ENCODE peak calls at places on chromosome 22, in seven cellular contexts. B is cardiac fibroblast, Z is fibroblast of lung, O is H7, J is adipocyte, R is cardiac muscle cell, Y is tibial nerve. L is an unnamed sample.

GRCh38 chr22:22684605-22685561 is 40.5 kb downstream of the GGTLC2 start:
- DNase-seq in B (peak), J (peak), R (peak), Y (no peak), O (peak), Z (peak), L (peak)

GRCh38 chr22:36741204-36741793 is 34.6 kb downstream of the IFT27 start:
- DNase-seq in Z (peak), B (no peak), O (peak), Y (no peak), R (peak), J (no peak), L (no peak)

GRCh38 chr22:36027960-36028645 is 521 bp downstream of the RBFOX2 start:
- DNase-seq in Y (peak), O (peak), B (no peak), R (no peak), J (no peak), Z (no peak), L (no peak)

GRCh38 chr22:36768616-36769015 is 7.3 kb downstream of the IFT27 start:
- DNase-seq in Z (no peak), R (no peak), Y (no peak), O (peak), B (no peak), J (no peak), L (no peak)

GRCh38 chr22:29302681-29303465 is 3.6 kb upstream of the GAS2L1 start:
- DNase-seq in Z (no peak), R (peak), J (no peak), Y (no peak), O (peak), B (no peak), L (no peak)

GRCh38 chr22:24498826-24499225 is 3.7 kb downstream of the UPB1 start:
- DNase-seq in Z (no peak), B (no peak), J (no peak), R (no peak), O (no peak), Y (no peak), L (no peak)

GRCh38 chr22:43919106-43919965 is 4.3 kb upstream of the PNPLA3 start:
- DNase-seq in Y (no peak), Z (peak), R (peak), O (no peak), J (peak), B (no peak), L (no peak)

GRCh38 chr22:48837341-48837935 is 990.2 kb downstream of the BRD1 start:
- DNase-seq in Z (no peak), J (no peak), Y (no peak), R (no peak), B (no peak), O (no peak), L (no peak)

GRCh38 chr22:45072322-45072903 is 62.6 kb upstream of the PHF21B start:
- DNase-seq in B (peak), Y (no peak), J (peak), R (peak), Z (peak), O (peak), L (no peak)

GRCh38 chr22:36155702-36156101 is 4.9 kb downstream of the APOL3 start:
- DNase-seq in R (peak), B (peak), O (no peak), J (peak), Z (peak), Y (peak), L (no peak)

GRCh38 chr22:50485221-50486131 is 1.2 kb upstream of the MIOX start:
- DNase-seq in O (no peak), Z (no peak), R (no peak), J (no peak), Y (no peak), B (no peak), L (no peak)

DNA sequence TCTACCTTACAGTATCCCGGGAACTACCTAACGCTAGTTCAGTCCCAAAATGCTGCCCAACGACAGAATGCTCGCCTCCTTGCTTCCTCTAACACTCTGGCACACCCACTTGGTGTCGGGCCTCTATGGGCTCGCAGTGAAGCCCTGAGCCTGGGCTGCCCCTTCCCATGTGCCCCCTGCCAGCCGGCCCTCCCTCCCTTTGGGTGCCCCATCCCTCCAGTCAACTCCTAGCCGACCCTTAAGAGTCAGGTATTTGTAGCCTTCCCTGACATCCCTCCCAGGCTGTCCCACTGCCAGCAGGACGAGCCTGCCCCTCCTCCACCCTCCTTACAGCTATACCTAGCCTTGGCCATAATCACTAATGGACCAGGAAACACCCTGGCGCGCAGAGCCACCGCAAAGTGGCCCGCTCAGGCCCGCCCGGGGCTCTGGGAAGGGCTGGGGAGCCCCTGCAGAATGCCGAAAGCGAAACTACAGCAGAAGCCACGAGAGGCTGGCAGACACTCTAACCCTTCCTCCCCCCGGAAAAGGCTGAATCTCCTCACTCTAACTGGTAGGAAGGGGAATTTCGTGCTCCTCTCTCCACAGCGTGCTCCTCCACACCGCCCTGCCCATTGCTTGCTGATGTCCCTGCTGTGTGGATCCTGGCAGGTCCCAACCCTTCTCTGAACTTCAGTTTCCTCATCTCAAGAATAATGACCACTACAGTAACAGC is 8.2 kb downstream of the CBX7 start:
- DNase-seq in B (peak), J (peak), Z (peak), O (peak), R (peak), Y (no peak), L (no peak)
- H3K4me3 ChIP-seq in B (peak), J (peak), Z (peak), O (peak), R (peak), Y (peak), L (peak)

GRCh38 chr22:17943533-17944204 is 80.7 kb downstream of the MICAL3 start:
- DNase-seq in R (no peak), B (no peak), O (no peak), Y (no peak), Z (no peak), J (no peak), L (no peak)
- H3K4me3 ChIP-seq in R (no peak), B (no peak), O (no peak), Y (no peak), Z (no peak), J (no peak), L (no peak)

DNA sequence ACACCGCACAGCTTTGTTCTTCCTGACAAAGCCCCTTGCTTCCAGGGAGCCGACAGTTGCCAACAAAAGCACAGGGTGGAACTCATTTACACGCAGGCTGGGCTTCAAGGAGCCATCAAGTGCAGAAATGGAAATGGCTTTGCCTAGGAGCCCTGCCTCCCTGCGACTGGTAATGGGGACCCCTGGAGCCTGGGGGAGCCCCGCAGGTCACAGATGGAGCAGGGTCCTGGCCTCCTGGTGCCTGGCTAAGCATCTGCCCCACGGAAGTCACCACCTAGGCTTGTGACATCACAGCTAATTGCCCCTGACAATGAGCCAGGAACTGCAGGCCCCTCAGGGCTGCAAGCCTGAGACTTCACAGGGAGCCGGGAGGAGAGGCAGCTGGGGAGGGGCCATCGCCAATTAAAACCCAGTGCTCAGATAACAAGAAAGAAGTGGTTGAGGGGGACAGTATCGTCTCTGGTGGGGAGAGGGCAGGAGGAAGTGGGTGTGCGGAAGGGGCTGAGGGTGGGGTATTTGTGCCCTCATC is 66.8 kb downstream of the NFAM1 start:
- DNase-seq in B (no peak), J (peak), O (peak), Y (peak), R (no peak), Z (no peak), L (no peak)
- H3K4me3 ChIP-seq in B (no peak), J (no peak), O (no peak), Y (peak), R (no peak), Z (no peak), L (no peak)

DNA sequence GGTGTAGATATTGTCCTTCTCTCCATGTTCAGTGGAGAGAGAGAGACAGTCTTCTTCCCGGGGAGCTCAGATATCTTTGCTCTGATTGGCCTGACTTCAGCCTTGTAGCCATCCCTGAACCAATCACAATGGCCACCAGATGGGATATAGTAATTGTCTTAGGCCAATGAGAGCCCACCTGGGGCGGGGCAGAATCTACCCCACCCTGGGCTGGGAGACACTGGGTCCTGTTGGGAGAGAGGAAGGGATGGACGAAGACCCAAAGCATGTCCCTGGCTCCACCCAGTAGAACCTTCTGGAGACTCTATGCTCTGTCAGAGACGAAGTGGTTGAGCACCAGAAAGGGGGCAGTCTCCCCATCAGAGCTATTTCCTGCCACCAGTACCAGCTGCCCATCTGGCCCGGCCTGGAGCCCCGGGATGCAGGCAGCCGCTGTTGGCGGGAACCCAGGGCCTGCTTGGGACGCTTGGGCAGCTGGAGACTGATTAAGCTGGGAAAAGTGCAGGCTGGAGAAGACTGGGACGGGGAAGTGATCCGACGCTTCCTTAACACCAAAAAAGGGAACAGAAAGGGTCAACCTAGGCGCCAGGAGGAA is 31.6 kb upstream of the CBX7 start:
- DNase-seq in Y (no peak), Z (peak), O (peak), J (no peak), B (peak), R (peak), L (no peak)
- H3K4me3 ChIP-seq in Y (no peak), Z (no peak), O (no peak), J (no peak), B (no peak), R (no peak), L (no peak)

GRCh38 chr22:27792452-27793165 is 8.9 kb downstream of the MN1 start:
- DNase-seq in Z (no peak), J (peak), Y (no peak), B (no peak), R (no peak), O (no peak), L (no peak)

GRCh38 chr22:27788889-27789288 is 12.7 kb downstream of the MN1 start:
- DNase-seq in Z (no peak), R (no peak), O (no peak), Y (no peak), J (peak), B (no peak), L (no peak)

GRCh38 chr22:27786253-27786898 is 15.2 kb downstream of the MN1 start:
- DNase-seq in Y (no peak), R (no peak), O (no peak), B (no peak), J (peak), Z (no peak), L (no peak)

GRCh38 chr22:27794244-27794643 is 7.3 kb downstream of the MN1 start:
- DNase-seq in Z (no peak), J (peak), B (no peak), R (no peak), O (no peak), Y (no peak), L (no peak)

DNA sequence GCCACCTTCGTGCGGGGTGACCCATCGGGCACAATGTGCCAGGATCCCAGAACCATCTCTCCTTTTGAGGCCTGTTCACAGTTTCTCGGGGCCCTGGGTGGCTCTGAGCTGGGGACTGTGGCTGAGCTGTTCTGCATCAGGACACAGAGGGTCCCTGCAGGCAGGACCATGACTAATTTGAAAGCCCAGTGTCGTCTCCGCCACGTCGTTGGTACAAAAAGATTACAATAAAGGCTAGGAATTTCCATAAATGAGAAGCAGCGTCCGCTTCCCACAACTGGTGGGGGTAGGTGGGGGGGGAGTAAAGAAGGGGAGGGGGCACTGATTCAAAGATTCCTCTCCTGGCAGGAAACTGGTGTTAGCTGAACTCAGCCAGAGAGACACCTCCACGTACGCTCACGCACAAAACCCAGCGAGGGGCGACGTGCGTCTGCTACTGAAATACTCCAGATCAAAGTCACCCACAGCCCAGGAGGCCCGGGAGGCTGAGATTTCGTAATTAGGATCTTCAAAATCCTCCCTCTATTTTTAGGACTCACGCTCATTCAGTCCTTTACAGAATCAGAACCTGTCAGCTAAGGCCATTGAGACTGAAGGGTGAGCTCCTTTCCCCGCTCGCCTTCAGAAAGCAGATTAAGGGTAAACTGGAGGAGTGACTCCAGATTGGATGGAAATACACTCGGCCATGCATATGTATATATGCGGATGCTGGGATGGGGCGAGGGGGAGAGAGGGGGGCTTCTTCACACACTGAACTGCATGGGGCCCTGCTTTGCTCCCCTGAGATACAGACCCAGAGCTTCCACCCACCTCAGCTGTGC is 10.9 kb downstream of the MN1 start:
- DNase-seq in Z (no peak), Y (no peak), R (no peak), B (no peak), J (peak), O (no peak), L (no peak)
- H3K4me3 ChIP-seq in Z (no peak), Y (no peak), R (peak), B (no peak), J (no peak), O (no peak), L (no peak)

DNA sequence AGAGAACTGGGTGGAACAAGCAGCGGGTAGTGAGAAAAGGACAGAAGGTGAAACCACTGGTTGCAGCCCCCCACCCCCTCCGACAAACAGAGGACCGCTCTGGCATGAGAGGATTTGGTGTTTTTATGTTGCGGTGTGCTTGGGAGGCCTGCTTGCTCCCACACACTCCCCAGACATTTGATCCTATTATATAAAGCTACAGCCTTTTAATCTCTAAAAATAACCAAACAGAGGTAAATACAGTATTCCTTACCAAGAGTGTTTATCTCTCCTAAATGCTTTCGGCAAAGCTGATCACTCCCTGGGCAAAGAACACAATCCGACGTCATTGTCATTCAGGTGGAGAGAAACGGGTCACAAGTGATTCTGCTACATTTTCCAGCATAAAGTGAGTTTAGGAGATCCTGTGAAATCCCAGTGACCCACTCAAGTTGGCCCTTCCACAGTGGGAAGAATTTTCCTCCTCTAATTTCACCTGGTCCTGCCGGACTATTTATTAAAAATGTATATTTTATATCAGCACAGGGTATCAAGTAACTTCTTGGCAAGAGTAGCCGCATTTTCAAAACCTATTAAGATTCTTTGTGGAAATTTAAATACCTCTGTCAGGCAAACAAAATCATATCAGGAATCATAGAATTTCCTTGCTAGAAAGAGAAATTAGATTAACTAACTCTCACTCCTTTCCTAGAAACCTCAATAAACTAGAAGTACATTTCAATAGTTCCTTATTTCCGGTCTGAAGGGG is 9.9 kb downstream of the MN1 start:
- DNase-seq in B (no peak), O (no peak), Y (no peak), J (peak), R (no peak), Z (no peak), L (no peak)
- H3K4me3 ChIP-seq in B (no peak), O (no peak), Y (no peak), J (no peak), R (peak), Z (no peak), L (no peak)